ENCODE peak calls at places on chromosomes 7 and 10, in seven cellular contexts. One of them, this sample, is unnamed.

GRCh38 chr7:79412915-79413314 is 40.6 kb downstream of the MAGI2 start:
- DNase-seq in prostate gland: no peak
- DNase-seq in SJSA1: no peak
- DNase-seq in fibroblast of mammary gland: no peak
- DNase-seq in psoas muscle: no peak
- DNase-seq in Karpas-422: no peak
- DNase-seq in dorsolateral prefrontal cortex: no peak
- DNase-seq in this sample: no peak

GRCh38 chr7:151801782-151802468 is 75.0 kb downstream of the PRKAG2 start:
- DNase-seq in SJSA1: no peak
- DNase-seq in Karpas-422: no peak
- DNase-seq in prostate gland: no peak
- DNase-seq in fibroblast of mammary gland: no peak
- DNase-seq in dorsolateral prefrontal cortex: peak
- DNase-seq in psoas muscle: peak
- DNase-seq in this sample: no peak

GRCh38 chr7:22565315-22565811 is 65.4 kb upstream of the STEAP1B start:
- DNase-seq in prostate gland: no peak
- DNase-seq in fibroblast of mammary gland: peak
- DNase-seq in psoas muscle: no peak
- DNase-seq in Karpas-422: no peak
- DNase-seq in dorsolateral prefrontal cortex: no peak
- DNase-seq in SJSA1: peak
- DNase-seq in this sample: peak

GRCh38 chr10:22648547-22648961 is 65.8 kb downstream of the PIP4K2A start:
- DNase-seq in dorsolateral prefrontal cortex: no peak
- DNase-seq in prostate gland: no peak
- DNase-seq in fibroblast of mammary gland: peak
- DNase-seq in psoas muscle: no peak
- DNase-seq in SJSA1: no peak
- DNase-seq in Karpas-422: no peak
- DNase-seq in this sample: peak

GRCh38 chr7:46109447-46109846 is 188.4 kb upstream of the IGFBP3 start:
- DNase-seq in fibroblast of mammary gland: peak
- DNase-seq in dorsolateral prefrontal cortex: no peak
- DNase-seq in SJSA1: no peak
- DNase-seq in Karpas-422: no peak
- DNase-seq in prostate gland: no peak
- DNase-seq in psoas muscle: no peak
- DNase-seq in this sample: no peak

GRCh38 chr7:22728416-22729029 is 1.5 kb downstream of the IL6 start:
- DNase-seq in fibroblast of mammary gland: peak
- DNase-seq in SJSA1: peak
- DNase-seq in prostate gland: no peak
- DNase-seq in Karpas-422: peak
- DNase-seq in dorsolateral prefrontal cortex: no peak
- DNase-seq in psoas muscle: no peak
- DNase-seq in this sample: peak

GRCh38 chr10:33810986-33811385 is 476.5 kb upstream of the NRP1 start:
- DNase-seq in psoas muscle: no peak
- DNase-seq in SJSA1: no peak
- DNase-seq in fibroblast of mammary gland: no peak
- DNase-seq in Karpas-422: no peak
- DNase-seq in prostate gland: no peak
- DNase-seq in dorsolateral prefrontal cortex: no peak
- DNase-seq in this sample: no peak

GRCh38 chr10:70381491-70382421 is 669 bp downstream of the LRRC20 start:
- DNase-seq in fibroblast of mammary gland: no peak
- DNase-seq in prostate gland: no peak
- DNase-seq in SJSA1: no peak
- DNase-seq in Karpas-422: peak
- DNase-seq in dorsolateral prefrontal cortex: peak
- DNase-seq in psoas muscle: peak
- DNase-seq in this sample: no peak

GRCh38 chr7:46764100-46764941 is 817.6 kb downstream of the TNS3 start:
- DNase-seq in Karpas-422: no peak
- DNase-seq in fibroblast of mammary gland: peak
- DNase-seq in psoas muscle: no peak
- DNase-seq in prostate gland: peak
- DNase-seq in SJSA1: peak
- DNase-seq in dorsolateral prefrontal cortex: no peak
- DNase-seq in this sample: peak

GRCh38 chr10:104521901-104522827 is 118.9 kb upstream of the SORCS3 start:
- DNase-seq in psoas muscle: no peak
- DNase-seq in Karpas-422: no peak
- DNase-seq in prostate gland: no peak
- DNase-seq in dorsolateral prefrontal cortex: peak
- DNase-seq in fibroblast of mammary gland: no peak
- DNase-seq in SJSA1: no peak
- DNase-seq in this sample: no peak

GRCh38 chr7:39754326-39755120 is 131.2 kb downstream of the RALA start:
- DNase-seq in dorsolateral prefrontal cortex: no peak
- DNase-seq in psoas muscle: no peak
- DNase-seq in fibroblast of mammary gland: peak
- DNase-seq in prostate gland: no peak
- DNase-seq in Karpas-422: no peak
- DNase-seq in SJSA1: peak
- DNase-seq in this sample: peak

DNA sequence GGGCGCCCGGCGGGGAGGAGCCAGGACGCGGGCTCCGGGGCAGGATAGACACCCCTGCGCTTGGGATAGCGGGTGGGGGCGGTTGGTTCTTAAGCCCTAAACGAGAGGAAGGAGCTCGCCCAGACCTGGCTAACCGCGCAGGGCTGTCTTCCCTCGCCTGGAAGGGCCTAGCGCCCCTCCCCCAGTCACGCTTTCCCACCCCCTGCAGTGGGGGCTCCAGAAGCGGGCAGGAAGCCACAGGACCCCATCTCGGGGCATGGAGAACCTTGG is 6.5 kb downstream of the SHH start:
- DNase-seq in SJSA1: no peak
- DNase-seq in psoas muscle: no peak
- DNase-seq in prostate gland: no peak
- DNase-seq in Karpas-422: no peak
- DNase-seq in dorsolateral prefrontal cortex: no peak
- DNase-seq in fibroblast of mammary gland: no peak
- DNase-seq in this sample: no peak
- H3K4me3 ChIP-seq in SJSA1: no peak
- H3K4me3 ChIP-seq in psoas muscle: peak
- H3K4me3 ChIP-seq in prostate gland: peak
- H3K4me3 ChIP-seq in Karpas-422: no peak
- H3K4me3 ChIP-seq in dorsolateral prefrontal cortex: peak
- H3K4me3 ChIP-seq in fibroblast of mammary gland: no peak
- H3K4me3 ChIP-seq in this sample: peak

DNA sequence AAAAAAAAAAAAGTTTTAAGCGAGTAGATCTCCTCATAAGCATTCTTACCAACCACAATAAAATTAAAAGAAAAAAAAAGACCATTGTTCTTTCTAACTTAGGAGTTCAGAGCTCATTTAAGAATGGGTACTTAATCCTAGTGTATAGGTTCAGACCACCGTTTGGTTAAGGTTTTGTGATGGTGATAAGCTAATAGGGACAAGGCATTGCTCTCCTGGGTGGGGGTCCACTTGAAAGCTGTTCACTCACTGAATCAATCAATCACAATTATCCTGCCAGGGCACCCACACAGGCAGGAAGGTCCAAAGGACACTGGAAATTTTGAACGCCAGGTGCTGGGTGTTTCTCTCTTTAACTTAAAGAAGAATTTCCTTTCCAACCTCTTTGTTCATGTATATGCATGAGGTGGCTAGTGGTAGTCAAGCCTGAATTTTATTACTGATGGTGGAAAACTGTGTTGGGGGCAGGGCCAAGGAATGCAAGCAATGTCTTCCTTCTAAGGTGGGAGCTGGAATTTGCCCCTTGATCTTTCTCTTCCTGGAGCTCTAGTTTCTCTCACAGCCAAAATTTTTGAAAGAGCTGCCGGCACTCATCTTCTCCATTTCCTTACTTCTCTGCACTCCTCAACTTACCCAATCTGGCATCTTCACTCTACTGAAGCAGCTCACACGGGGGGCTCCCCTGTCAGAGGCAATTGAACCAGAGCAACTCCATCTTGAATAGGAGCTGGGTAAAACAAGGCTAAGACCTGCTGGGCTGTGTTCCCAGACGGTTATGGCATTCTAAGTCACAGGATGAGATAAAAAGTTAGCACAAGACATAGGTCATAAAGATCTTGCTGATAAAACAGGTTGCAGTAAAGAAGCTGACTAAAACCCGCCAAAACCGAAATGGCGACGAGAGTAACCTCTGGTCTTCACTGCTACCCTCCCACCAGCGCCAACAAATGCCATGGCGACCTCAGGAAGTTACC is 7.5 kb upstream of the FAM131B start:
- DNase-seq in psoas muscle: no peak
- DNase-seq in SJSA1: no peak
- DNase-seq in Karpas-422: no peak
- DNase-seq in prostate gland: no peak
- DNase-seq in dorsolateral prefrontal cortex: peak
- DNase-seq in fibroblast of mammary gland: no peak
- DNase-seq in this sample: no peak
- H3K4me3 ChIP-seq in psoas muscle: no peak
- H3K4me3 ChIP-seq in SJSA1: no peak
- H3K4me3 ChIP-seq in Karpas-422: no peak
- H3K4me3 ChIP-seq in prostate gland: no peak
- H3K4me3 ChIP-seq in dorsolateral prefrontal cortex: no peak
- H3K4me3 ChIP-seq in fibroblast of mammary gland: no peak
- H3K4me3 ChIP-seq in this sample: no peak

GRCh38 chr7:50557114-50557513 is 8.1 kb downstream of the DDC start:
- DNase-seq in fibroblast of mammary gland: peak
- DNase-seq in Karpas-422: no peak
- DNase-seq in SJSA1: no peak
- DNase-seq in psoas muscle: no peak
- DNase-seq in prostate gland: no peak
- DNase-seq in dorsolateral prefrontal cortex: no peak
- DNase-seq in this sample: no peak
- H3K4me3 ChIP-seq in fibroblast of mammary gland: no peak
- H3K4me3 ChIP-seq in Karpas-422: no peak
- H3K4me3 ChIP-seq in SJSA1: no peak
- H3K4me3 ChIP-seq in psoas muscle: no peak
- H3K4me3 ChIP-seq in prostate gland: no peak
- H3K4me3 ChIP-seq in dorsolateral prefrontal cortex: no peak
- H3K4me3 ChIP-seq in this sample: no peak

GRCh38 chr10:130395248-130395936 is 259.2 kb downstream of the GLRX3 start:
- DNase-seq in psoas muscle: no peak
- DNase-seq in dorsolateral prefrontal cortex: no peak
- DNase-seq in Karpas-422: no peak
- DNase-seq in fibroblast of mammary gland: no peak
- DNase-seq in SJSA1: no peak
- DNase-seq in prostate gland: no peak
- DNase-seq in this sample: no peak
- H3K4me3 ChIP-seq in psoas muscle: no peak
- H3K4me3 ChIP-seq in dorsolateral prefrontal cortex: no peak
- H3K4me3 ChIP-seq in Karpas-422: no peak
- H3K4me3 ChIP-seq in fibroblast of mammary gland: no peak
- H3K4me3 ChIP-seq in SJSA1: no peak
- H3K4me3 ChIP-seq in prostate gland: no peak
- H3K4me3 ChIP-seq in this sample: no peak

DNA sequence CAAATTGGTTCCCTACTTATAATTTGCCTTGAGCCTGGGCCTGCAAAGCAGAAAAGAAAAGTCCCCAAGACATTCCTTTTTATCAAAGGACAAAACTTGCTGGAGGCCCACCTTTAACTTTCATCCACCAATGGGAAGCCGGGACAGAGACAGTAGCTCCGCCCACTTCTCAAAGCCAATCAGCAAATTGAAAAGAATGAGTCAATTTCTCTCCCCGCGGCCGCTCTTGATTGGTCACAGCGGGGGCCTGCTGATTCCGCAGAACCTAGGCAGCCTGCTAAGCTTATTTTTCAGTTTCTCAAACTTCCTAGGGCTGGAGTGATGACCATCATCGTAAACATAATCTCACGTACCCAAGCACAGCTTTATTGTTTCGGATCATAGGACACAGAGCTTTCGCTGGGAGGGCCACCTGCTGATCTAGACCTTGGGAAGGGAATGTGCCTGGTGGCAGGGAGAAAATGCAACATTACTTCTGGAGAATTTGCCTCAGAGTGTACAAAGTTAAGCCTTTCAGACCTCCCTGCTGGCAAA is at the start of gene SLC13A4:
- DNase-seq in SJSA1: no peak
- DNase-seq in Karpas-422: peak
- DNase-seq in fibroblast of mammary gland: no peak
- DNase-seq in psoas muscle: no peak
- DNase-seq in dorsolateral prefrontal cortex: no peak
- DNase-seq in prostate gland: no peak
- DNase-seq in this sample: no peak
- H3K4me3 ChIP-seq in SJSA1: no peak
- H3K4me3 ChIP-seq in Karpas-422: no peak
- H3K4me3 ChIP-seq in fibroblast of mammary gland: no peak
- H3K4me3 ChIP-seq in psoas muscle: no peak
- H3K4me3 ChIP-seq in dorsolateral prefrontal cortex: no peak
- H3K4me3 ChIP-seq in prostate gland: no peak
- H3K4me3 ChIP-seq in this sample: no peak

DNA sequence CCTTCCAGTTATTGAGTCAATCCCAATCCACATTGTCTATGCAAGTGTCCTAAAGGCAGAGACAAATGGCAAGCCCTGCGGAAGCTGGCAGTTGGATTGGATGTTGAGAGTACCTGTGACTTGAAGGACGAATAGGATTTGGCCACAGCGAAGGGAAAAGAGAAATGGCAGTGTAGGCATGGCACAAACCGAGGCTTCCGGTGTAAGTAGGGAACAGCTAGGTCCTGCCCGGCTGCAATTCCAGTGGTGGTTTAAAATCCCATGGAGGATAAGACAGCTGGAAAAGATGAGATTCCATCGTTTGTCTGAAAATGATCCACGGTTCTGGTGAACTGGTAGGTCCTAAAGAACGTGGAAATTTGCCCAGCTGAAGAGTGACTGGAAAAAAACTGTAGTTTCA is 296.2 kb downstream of the TCERG1L start:
- DNase-seq in prostate gland: no peak
- DNase-seq in SJSA1: no peak
- DNase-seq in fibroblast of mammary gland: no peak
- DNase-seq in dorsolateral prefrontal cortex: no peak
- DNase-seq in psoas muscle: no peak
- DNase-seq in Karpas-422: no peak
- DNase-seq in this sample: no peak
- H3K4me3 ChIP-seq in prostate gland: no peak
- H3K4me3 ChIP-seq in SJSA1: no peak
- H3K4me3 ChIP-seq in fibroblast of mammary gland: no peak
- H3K4me3 ChIP-seq in dorsolateral prefrontal cortex: no peak
- H3K4me3 ChIP-seq in psoas muscle: no peak
- H3K4me3 ChIP-seq in Karpas-422: no peak
- H3K4me3 ChIP-seq in this sample: no peak

GRCh38 chr7:103988468-103989199 is 824 bp downstream of the RELN start:
- DNase-seq in prostate gland: no peak
- DNase-seq in dorsolateral prefrontal cortex: no peak
- DNase-seq in psoas muscle: no peak
- DNase-seq in fibroblast of mammary gland: no peak
- DNase-seq in Karpas-422: no peak
- DNase-seq in SJSA1: no peak
- DNase-seq in this sample: no peak
- H3K4me3 ChIP-seq in prostate gland: peak
- H3K4me3 ChIP-seq in dorsolateral prefrontal cortex: peak
- H3K4me3 ChIP-seq in psoas muscle: peak
- H3K4me3 ChIP-seq in fibroblast of mammary gland: peak
- H3K4me3 ChIP-seq in Karpas-422: no peak
- H3K4me3 ChIP-seq in SJSA1: no peak
- H3K4me3 ChIP-seq in this sample: no peak

DNA sequence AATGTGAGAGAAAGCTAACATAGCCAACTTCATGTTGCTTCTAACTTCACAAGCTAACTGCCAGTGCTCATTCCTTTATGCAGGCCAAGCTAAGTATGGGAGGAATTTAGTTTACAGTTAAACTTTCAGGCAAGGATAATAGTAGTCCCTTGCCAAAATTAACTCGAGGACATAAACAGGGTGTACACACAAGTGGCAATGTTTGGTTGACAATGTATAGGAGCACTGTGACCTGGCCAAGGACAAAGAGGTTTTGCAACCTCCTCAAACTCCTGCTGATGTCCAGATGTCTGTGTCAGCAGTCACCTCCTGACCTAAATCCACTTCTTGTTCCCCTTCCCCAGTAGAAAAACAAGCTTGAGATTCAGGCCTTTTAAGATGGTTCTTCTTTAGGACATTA is 494.6 kb upstream of the KLF6 start:
- DNase-seq in dorsolateral prefrontal cortex: no peak
- DNase-seq in fibroblast of mammary gland: peak
- DNase-seq in psoas muscle: no peak
- DNase-seq in prostate gland: no peak
- DNase-seq in SJSA1: peak
- DNase-seq in Karpas-422: no peak
- DNase-seq in this sample: peak
- H3K4me3 ChIP-seq in dorsolateral prefrontal cortex: no peak
- H3K4me3 ChIP-seq in fibroblast of mammary gland: no peak
- H3K4me3 ChIP-seq in psoas muscle: no peak
- H3K4me3 ChIP-seq in prostate gland: no peak
- H3K4me3 ChIP-seq in SJSA1: no peak
- H3K4me3 ChIP-seq in Karpas-422: no peak
- H3K4me3 ChIP-seq in this sample: no peak